ENCODE peak calls at places on chromosomes 3 and 15, in five cellular contexts. G is mesenchymal stem cell; Q is sigmoid colon; F is CD8-positive, alpha-beta memory T cell; Z is adrenal gland. V is an unnamed sample.

GRCh38 chr3:110731148-110731547 is 340.5 kb upstream of the NECTIN3 start:
- DNase-seq in Z (no peak), Q (no peak), G (no peak), F (no peak), V (no peak)

GRCh38 chr3:87796137-87796899 is 262.5 kb downstream of the CGGBP1 start:
- DNase-seq in F (no peak), G (no peak), Z (no peak), Q (no peak), V (no peak)

GRCh38 chr3:56620371-56620770 is 62.7 kb downstream of the TASOR start:
- DNase-seq in Z (no peak), F (no peak), G (peak; percentile 50), Q (no peak), V (no peak)

GRCh38 chr15:99452010-99452409 is 113.8 kb upstream of the MEF2A start:
- DNase-seq in Z (no peak), Q (peak; percentile 61), F (no peak), G (no peak), V (no peak)

GRCh38 chr15:51841401-51842040 is 12.1 kb downstream of the TMOD3 start:
- DNase-seq in Q (no peak), G (no peak), F (no peak), Z (peak; percentile 19), V (no peak)

GRCh38 chr15:32683906-32684584 is 33.8 kb upstream of the GREM1 start:
- DNase-seq in F (no peak), Q (no peak), Z (no peak), G (peak; percentile 69), V (peak; percentile 79)

GRCh38 chr3:186068243-186068552 is 40.7 kb downstream of the ETV5 start:
- DNase-seq in F (no peak), G (no peak), Z (no peak), Q (no peak), V (no peak)

GRCh38 chr3:45972534-45973402 is 22.9 kb downstream of the FYCO1 start:
- DNase-seq in Z (peak; percentile 56), Q (peak; percentile 84), G (peak; percentile 95), F (no peak), V (peak; percentile 75)

GRCh38 chr15:78325092-78325843 is 14.9 kb upstream of the CRABP1 start:
- DNase-seq in G (no peak), Q (no peak), F (no peak), Z (no peak), V (peak; percentile 42)

GRCh38 chr3:35383719-35384555 is 255.4 kb upstream of the ARPP21 start:
- DNase-seq in F (no peak), Z (no peak), Q (no peak), G (peak; percentile 8), V (peak; percentile 1)

GRCh38 chr3:179179256-179179655 is 31.1 kb downstream of the PIK3CA start:
- DNase-seq in G (no peak), F (no peak), Q (no peak), Z (no peak), V (no peak)
- H3K4me1 ChIP-seq in G (peaks cover 3% of the 10 kb centered on the region), F (peaks cover 33% of the 10 kb centered on the region), Q (peaks cover 65% of the 10 kb centered on the region), Z (peaks cover 74% of the 10 kb centered on the region), V (peaks cover 24% of the 10 kb centered on the region)

GRCh38 chr3:42116466-42116865 is 25.3 kb downstream of the TRAK1 start:
- DNase-seq in F (no peak), Z (no peak), G (no peak), Q (no peak), V (no peak)
- H3K4me1 ChIP-seq in F (no peaks in the 10 kb centered on the region), Z (peaks cover 23% of the 10 kb centered on the region), G (peaks cover 17% of the 10 kb centered on the region), Q (peaks cover 46% of the 10 kb centered on the region), V (peaks cover 28% of the 10 kb centered on the region)

GRCh38 chr15:94263341-94264273 is 32.2 kb downstream of the MCTP2 start:
- DNase-seq in Q (no peak), G (peak; percentile 89), Z (no peak), F (no peak), V (no peak)

GRCh38 chr15:94266789-94267188 is 35.4 kb downstream of the MCTP2 start:
- DNase-seq in Q (no peak), G (no peak), Z (no peak), F (no peak), V (no peak)

GRCh38 chr15:94262201-94262600 is 30.8 kb downstream of the MCTP2 start:
- DNase-seq in Z (no peak), Q (no peak), F (no peak), G (no peak), V (no peak)

GRCh38 chr15:94265009-94265408 is 33.6 kb downstream of the MCTP2 start:
- DNase-seq in Q (no peak), F (no peak), G (peak; percentile 84), Z (no peak), V (peak; percentile 50)

GRCh38 chr15:94266000-94266399 is 34.6 kb downstream of the MCTP2 start:
- DNase-seq in Z (no peak), G (peak; percentile 88), Q (no peak), F (no peak), V (no peak)
- H3K4me1 ChIP-seq in Z (no peaks in the 10 kb centered on the region), G (peaks cover 3% of the 10 kb centered on the region), Q (no peaks in the 10 kb centered on the region), F (no peaks in the 10 kb centered on the region), V (peaks cover 2% of the 10 kb centered on the region)

GRCh38 chr15:85615930-85616329 is 178.8 kb downstream of the KLHL25 start:
- DNase-seq in Q (no peak), Z (no peak), G (peak; percentile 71), F (no peak), V (no peak)
- H3K4me1 ChIP-seq in Q (peaks cover 47% of the 10 kb centered on the region), Z (peaks cover 47% of the 10 kb centered on the region), G (peaks cover 3% of the 10 kb centered on the region), F (peaks cover 29% of the 10 kb centered on the region), V (peaks cover 24% of the 10 kb centered on the region)

GRCh38 chr3:190183121-190183520 is 62.4 kb upstream of the P3H2 start:
- DNase-seq in G (peak; percentile 98), Q (no peak), F (no peak), Z (no peak), V (peak; percentile 62)
- H3K4me1 ChIP-seq in G (peaks cover 7% of the 10 kb centered on the region), Q (no peaks in the 10 kb centered on the region), F (no peaks in the 10 kb centered on the region), Z (no peaks in the 10 kb centered on the region), V (peaks cover 33% of the 10 kb centered on the region)

GRCh38 chr15:31340047-31340446 is 13.4 kb downstream of the KLF13 start:
- DNase-seq in Z (no peak), F (no peak), G (no peak), Q (no peak), V (no peak)

GRCh38 chr15:31340591-31340990 is 14.0 kb downstream of the KLF13 start:
- DNase-seq in G (no peak), Z (no peak), F (no peak), Q (no peak), V (no peak)

GRCh38 chr15:31341501-31342195 is 15.0 kb downstream of the KLF13 start:
- DNase-seq in F (peak; percentile 63), G (no peak), Z (no peak), Q (no peak), V (no peak)

GRCh38 chr15:31342381-31342780 is 15.7 kb downstream of the KLF13 start:
- DNase-seq in Z (no peak), Q (no peak), G (no peak), F (no peak), V (no peak)

GRCh38 chr15:31341036-31341435 is 14.4 kb downstream of the KLF13 start:
- DNase-seq in Q (no peak), G (no peak), Z (no peak), F (no peak), V (no peak)
- H3K4me1 ChIP-seq in Q (peaks cover 94% of the 10 kb centered on the region), G (peaks cover 21% of the 10 kb centered on the region), Z (peaks cover 88% of the 10 kb centered on the region), F (peaks cover 100% of the 10 kb centered on the region), V (peaks cover 29% of the 10 kb centered on the region)

GRCh38 chr3:188449421-188449820 is 295.5 kb downstream of the LPP start:
- DNase-seq in Q (no peak), G (no peak), F (no peak), Z (no peak), V (no peak)

GRCh38 chr3:188448813-188449212 is 294.9 kb downstream of the LPP start:
- DNase-seq in Q (no peak), F (no peak), G (no peak), Z (no peak), V (no peak)

GRCh38 chr3:188446791-188447190 is 292.8 kb downstream of the LPP start:
- DNase-seq in G (no peak), F (no peak), Q (no peak), Z (no peak), V (no peak)

GRCh38 chr3:188442430-188442829 is 288.5 kb downstream of the LPP start:
- DNase-seq in Q (no peak), Z (no peak), G (no peak), F (no peak), V (no peak)

DNA sequence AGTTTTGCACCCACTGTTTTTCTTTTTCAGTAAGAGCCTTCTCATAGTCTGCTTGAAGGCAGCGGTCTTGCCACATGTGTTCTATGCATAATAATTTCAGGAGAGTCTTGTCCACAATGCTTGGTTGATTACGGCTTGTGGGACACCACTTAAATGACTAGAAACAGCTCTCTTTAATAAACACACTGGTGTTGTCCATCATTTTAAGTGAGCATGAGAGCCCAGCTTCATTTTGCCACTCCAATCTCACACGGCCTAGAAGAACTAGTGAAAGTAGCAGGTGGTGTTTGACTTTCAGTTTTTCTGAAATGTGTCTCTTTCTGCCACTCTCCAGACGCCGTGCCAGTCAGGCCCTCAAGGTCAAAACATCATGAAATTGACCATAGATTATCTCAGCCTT is 292.1 kb downstream of the LPP start:
- DNase-seq in G (no peak), F (no peak), Z (no peak), Q (no peak), V (no peak)
- H3K4me1 ChIP-seq in G (no peaks in the 10 kb centered on the region), F (no peaks in the 10 kb centered on the region), Z (peaks cover 9% of the 10 kb centered on the region), Q (peaks cover 8% of the 10 kb centered on the region), V (no peaks in the 10 kb centered on the region)